ENCODE peak calls at places on chromosomes 1 and 21, in ten cellular contexts. One of them, this sample, is unnamed.

GRCh38 chr1:4025752-4026151 is 125.7 kb upstream of the C1orf174 start:
- DNase-seq in foreskin keratinocyte: no peak
- DNase-seq in CD8-positive, alpha-beta T cell: no peak
- DNase-seq in neural progenitor cell: no peak
- DNase-seq in astrocyte of the spinal cord: no peak
- DNase-seq in fibroblast of lung: no peak
- DNase-seq in thoracic aorta: no peak
- DNase-seq in LNCaP clone FGC: no peak
- DNase-seq in PC-3: no peak
- DNase-seq in uterus: no peak
- DNase-seq in this sample: no peak

GRCh38 chr1:98794196-98794886 is 132.8 kb downstream of the SNX7 start:
- DNase-seq in foreskin keratinocyte: peak
- DNase-seq in CD8-positive, alpha-beta T cell: peak
- DNase-seq in neural progenitor cell: peak
- DNase-seq in astrocyte of the spinal cord: peak
- DNase-seq in fibroblast of lung: peak
- DNase-seq in thoracic aorta: no peak
- DNase-seq in LNCaP clone FGC: peak
- DNase-seq in PC-3: peak
- DNase-seq in uterus: peak
- DNase-seq in this sample: no peak

GRCh38 chr1:226751687-226752086 is 12.6 kb upstream of the ITPKB start:
- DNase-seq in foreskin keratinocyte: no peak
- DNase-seq in CD8-positive, alpha-beta T cell: no peak
- DNase-seq in neural progenitor cell: no peak
- DNase-seq in astrocyte of the spinal cord: no peak
- DNase-seq in fibroblast of lung: no peak
- DNase-seq in thoracic aorta: no peak
- DNase-seq in LNCaP clone FGC: no peak
- DNase-seq in PC-3: no peak
- DNase-seq in uterus: no peak
- DNase-seq in this sample: no peak

GRCh38 chr21:42193131-42193671 is 25.7 kb upstream of the ABCG1 start:
- DNase-seq in foreskin keratinocyte: no peak
- DNase-seq in CD8-positive, alpha-beta T cell: peak
- DNase-seq in neural progenitor cell: no peak
- DNase-seq in astrocyte of the spinal cord: peak
- DNase-seq in fibroblast of lung: no peak
- DNase-seq in thoracic aorta: no peak
- DNase-seq in LNCaP clone FGC: no peak
- DNase-seq in PC-3: peak
- DNase-seq in uterus: no peak
- DNase-seq in this sample: no peak

GRCh38 chr21:43866233-43866632 is 1.2 kb downstream of the AGPAT3 start:
- DNase-seq in foreskin keratinocyte: no peak
- DNase-seq in CD8-positive, alpha-beta T cell: peak
- DNase-seq in neural progenitor cell: peak
- DNase-seq in astrocyte of the spinal cord: peak
- DNase-seq in fibroblast of lung: peak
- DNase-seq in thoracic aorta: no peak
- DNase-seq in LNCaP clone FGC: no peak
- DNase-seq in PC-3: peak
- DNase-seq in uterus: peak
- DNase-seq in this sample: no peak

GRCh38 chr21:33686386-33686785 is 44.1 kb downstream of the ITSN1 start:
- DNase-seq in foreskin keratinocyte: no peak
- DNase-seq in CD8-positive, alpha-beta T cell: no peak
- DNase-seq in neural progenitor cell: no peak
- DNase-seq in astrocyte of the spinal cord: no peak
- DNase-seq in fibroblast of lung: no peak
- DNase-seq in thoracic aorta: no peak
- DNase-seq in LNCaP clone FGC: no peak
- DNase-seq in PC-3: no peak
- DNase-seq in uterus: no peak
- DNase-seq in this sample: no peak

GRCh38 chr1:171277534-171277933 is 29.2 kb downstream of the FMO1 start:
- DNase-seq in foreskin keratinocyte: no peak
- DNase-seq in CD8-positive, alpha-beta T cell: no peak
- DNase-seq in neural progenitor cell: no peak
- DNase-seq in astrocyte of the spinal cord: no peak
- DNase-seq in fibroblast of lung: no peak
- DNase-seq in thoracic aorta: no peak
- DNase-seq in LNCaP clone FGC: no peak
- DNase-seq in PC-3: no peak
- DNase-seq in uterus: no peak
- DNase-seq in this sample: no peak

GRCh38 chr1:15950302-15950701 is 25.6 kb downstream of the ZBTB17 start:
- DNase-seq in foreskin keratinocyte: no peak
- DNase-seq in CD8-positive, alpha-beta T cell: no peak
- DNase-seq in neural progenitor cell: no peak
- DNase-seq in astrocyte of the spinal cord: no peak
- DNase-seq in fibroblast of lung: no peak
- DNase-seq in thoracic aorta: no peak
- DNase-seq in LNCaP clone FGC: no peak
- DNase-seq in PC-3: no peak
- DNase-seq in uterus: no peak
- DNase-seq in this sample: no peak

GRCh38 chr1:116988248-116988647 is 13.3 kb upstream of the CD101 start:
- DNase-seq in foreskin keratinocyte: no peak
- DNase-seq in CD8-positive, alpha-beta T cell: no peak
- DNase-seq in neural progenitor cell: no peak
- DNase-seq in astrocyte of the spinal cord: peak
- DNase-seq in fibroblast of lung: peak
- DNase-seq in thoracic aorta: no peak
- DNase-seq in LNCaP clone FGC: no peak
- DNase-seq in PC-3: no peak
- DNase-seq in uterus: no peak
- DNase-seq in this sample: no peak

GRCh38 chr1:14945132-14946010 is 208.2 kb upstream of the TMEM51 start:
- DNase-seq in foreskin keratinocyte: peak
- DNase-seq in CD8-positive, alpha-beta T cell: no peak
- DNase-seq in neural progenitor cell: peak
- DNase-seq in astrocyte of the spinal cord: peak
- DNase-seq in fibroblast of lung: peak
- DNase-seq in thoracic aorta: peak
- DNase-seq in LNCaP clone FGC: no peak
- DNase-seq in PC-3: peak
- DNase-seq in uterus: peak
- DNase-seq in this sample: peak

GRCh38 chr21:35113064-35113463 is 64.0 kb upstream of the RUNX1 start:
- DNase-seq in foreskin keratinocyte: no peak
- DNase-seq in CD8-positive, alpha-beta T cell: no peak
- DNase-seq in neural progenitor cell: no peak
- DNase-seq in astrocyte of the spinal cord: no peak
- DNase-seq in fibroblast of lung: no peak
- DNase-seq in thoracic aorta: no peak
- DNase-seq in LNCaP clone FGC: no peak
- DNase-seq in PC-3: peak
- DNase-seq in uterus: no peak
- DNase-seq in this sample: no peak

GRCh38 chr1:183191833-183192232 is 5.8 kb downstream of the LAMC2 start:
- DNase-seq in foreskin keratinocyte: no peak
- DNase-seq in CD8-positive, alpha-beta T cell: no peak
- DNase-seq in neural progenitor cell: no peak
- DNase-seq in astrocyte of the spinal cord: peak
- DNase-seq in fibroblast of lung: peak
- DNase-seq in thoracic aorta: no peak
- DNase-seq in LNCaP clone FGC: no peak
- DNase-seq in PC-3: peak
- DNase-seq in uterus: no peak
- DNase-seq in this sample: no peak

GRCh38 chr1:16038620-16038912 is 5.0 kb upstream of the CLCNKB start:
- DNase-seq in foreskin keratinocyte: no peak
- DNase-seq in CD8-positive, alpha-beta T cell: no peak
- DNase-seq in neural progenitor cell: no peak
- DNase-seq in astrocyte of the spinal cord: no peak
- DNase-seq in fibroblast of lung: no peak
- DNase-seq in thoracic aorta: no peak
- DNase-seq in LNCaP clone FGC: no peak
- DNase-seq in PC-3: peak
- DNase-seq in uterus: no peak
- DNase-seq in this sample: no peak

GRCh38 chr1:24745711-24746582 is 700 bp downstream of the CLIC4 start:
- DNase-seq in foreskin keratinocyte: peak
- DNase-seq in CD8-positive, alpha-beta T cell: no peak
- DNase-seq in neural progenitor cell: peak
- DNase-seq in astrocyte of the spinal cord: peak
- DNase-seq in fibroblast of lung: peak
- DNase-seq in thoracic aorta: peak
- DNase-seq in LNCaP clone FGC: no peak
- DNase-seq in PC-3: peak
- DNase-seq in uterus: peak
- DNase-seq in this sample: peak

GRCh38 chr1:3883194-3883920 is 16.7 kb downstream of the C1orf174 start:
- DNase-seq in foreskin keratinocyte: no peak
- DNase-seq in CD8-positive, alpha-beta T cell: peak
- DNase-seq in neural progenitor cell: no peak
- DNase-seq in astrocyte of the spinal cord: no peak
- DNase-seq in fibroblast of lung: no peak
- DNase-seq in thoracic aorta: no peak
- DNase-seq in LNCaP clone FGC: no peak
- DNase-seq in PC-3: no peak
- DNase-seq in uterus: no peak
- DNase-seq in this sample: no peak

GRCh38 chr1:246262281-246262680 is 244.8 kb downstream of the SMYD3 start:
- DNase-seq in foreskin keratinocyte: peak
- DNase-seq in CD8-positive, alpha-beta T cell: no peak
- DNase-seq in neural progenitor cell: no peak
- DNase-seq in astrocyte of the spinal cord: no peak
- DNase-seq in fibroblast of lung: no peak
- DNase-seq in thoracic aorta: no peak
- DNase-seq in LNCaP clone FGC: peak
- DNase-seq in PC-3: peak
- DNase-seq in uterus: no peak
- DNase-seq in this sample: no peak

GRCh38 chr1:246265481-246265880 is 241.6 kb downstream of the SMYD3 start:
- DNase-seq in foreskin keratinocyte: no peak
- DNase-seq in CD8-positive, alpha-beta T cell: no peak
- DNase-seq in neural progenitor cell: no peak
- DNase-seq in astrocyte of the spinal cord: no peak
- DNase-seq in fibroblast of lung: no peak
- DNase-seq in thoracic aorta: no peak
- DNase-seq in LNCaP clone FGC: no peak
- DNase-seq in PC-3: no peak
- DNase-seq in uterus: no peak
- DNase-seq in this sample: no peak

GRCh38 chr1:246267426-246267825 is 239.7 kb downstream of the SMYD3 start:
- DNase-seq in foreskin keratinocyte: no peak
- DNase-seq in CD8-positive, alpha-beta T cell: no peak
- DNase-seq in neural progenitor cell: no peak
- DNase-seq in astrocyte of the spinal cord: no peak
- DNase-seq in fibroblast of lung: no peak
- DNase-seq in thoracic aorta: no peak
- DNase-seq in LNCaP clone FGC: no peak
- DNase-seq in PC-3: no peak
- DNase-seq in uterus: no peak
- DNase-seq in this sample: no peak

GRCh38 chr1:246258250-246258649 is 248.8 kb downstream of the SMYD3 start:
- DNase-seq in foreskin keratinocyte: no peak
- DNase-seq in CD8-positive, alpha-beta T cell: no peak
- DNase-seq in neural progenitor cell: no peak
- DNase-seq in astrocyte of the spinal cord: no peak
- DNase-seq in fibroblast of lung: no peak
- DNase-seq in thoracic aorta: no peak
- DNase-seq in LNCaP clone FGC: no peak
- DNase-seq in PC-3: no peak
- DNase-seq in uterus: no peak
- DNase-seq in this sample: no peak

GRCh38 chr1:246261641-246262040 is 245.4 kb downstream of the SMYD3 start:
- DNase-seq in foreskin keratinocyte: no peak
- DNase-seq in CD8-positive, alpha-beta T cell: no peak
- DNase-seq in neural progenitor cell: no peak
- DNase-seq in astrocyte of the spinal cord: no peak
- DNase-seq in fibroblast of lung: peak
- DNase-seq in thoracic aorta: no peak
- DNase-seq in LNCaP clone FGC: no peak
- DNase-seq in PC-3: peak
- DNase-seq in uterus: no peak
- DNase-seq in this sample: no peak
- TF ChIP-seq CTCF in foreskin keratinocyte: peak
- TF ChIP-seq CTCF in CD8-positive, alpha-beta T cell: no peak
- TF ChIP-seq CTCF in neural progenitor cell: peak
- TF ChIP-seq CTCF in astrocyte of the spinal cord: peak
- TF ChIP-seq CTCF in fibroblast of lung: peak
- TF ChIP-seq CTCF in thoracic aorta: no peak
- TF ChIP-seq CTCF in LNCaP clone FGC: peak
- TF ChIP-seq CTCF in PC-3: peak
- TF ChIP-seq CTCF in uterus: no peak
- TF ChIP-seq CTCF in this sample: no peak

GRCh38 chr1:112058815-112059450 is 69.5 kb upstream of the KCND3 start:
- DNase-seq in foreskin keratinocyte: peak
- DNase-seq in CD8-positive, alpha-beta T cell: no peak
- DNase-seq in neural progenitor cell: peak
- DNase-seq in astrocyte of the spinal cord: no peak
- DNase-seq in fibroblast of lung: no peak
- DNase-seq in thoracic aorta: no peak
- DNase-seq in LNCaP clone FGC: no peak
- DNase-seq in PC-3: no peak
- DNase-seq in uterus: no peak
- DNase-seq in this sample: no peak
- TF ChIP-seq CTCF in foreskin keratinocyte: peak
- TF ChIP-seq CTCF in CD8-positive, alpha-beta T cell: no peak
- TF ChIP-seq CTCF in neural progenitor cell: peak
- TF ChIP-seq CTCF in astrocyte of the spinal cord: no peak
- TF ChIP-seq CTCF in fibroblast of lung: no peak
- TF ChIP-seq CTCF in thoracic aorta: no peak
- TF ChIP-seq CTCF in LNCaP clone FGC: peak
- TF ChIP-seq CTCF in PC-3: peak
- TF ChIP-seq CTCF in uterus: no peak
- TF ChIP-seq CTCF in this sample: no peak

GRCh38 chr1:228734881-228735801 is at the start of gene RHOU:
- DNase-seq in foreskin keratinocyte: no peak
- DNase-seq in CD8-positive, alpha-beta T cell: peak
- DNase-seq in neural progenitor cell: peak
- DNase-seq in astrocyte of the spinal cord: peak
- DNase-seq in fibroblast of lung: peak
- DNase-seq in thoracic aorta: no peak
- DNase-seq in LNCaP clone FGC: no peak
- DNase-seq in PC-3: peak
- DNase-seq in uterus: peak
- DNase-seq in this sample: peak
- TF ChIP-seq CTCF in foreskin keratinocyte: peak
- TF ChIP-seq CTCF in CD8-positive, alpha-beta T cell: peak
- TF ChIP-seq CTCF in neural progenitor cell: peak
- TF ChIP-seq CTCF in astrocyte of the spinal cord: no peak
- TF ChIP-seq CTCF in fibroblast of lung: peak
- TF ChIP-seq CTCF in thoracic aorta: peak
- TF ChIP-seq CTCF in LNCaP clone FGC: peak
- TF ChIP-seq CTCF in PC-3: peak
- TF ChIP-seq CTCF in uterus: peak
- TF ChIP-seq CTCF in this sample: peak

DNA sequence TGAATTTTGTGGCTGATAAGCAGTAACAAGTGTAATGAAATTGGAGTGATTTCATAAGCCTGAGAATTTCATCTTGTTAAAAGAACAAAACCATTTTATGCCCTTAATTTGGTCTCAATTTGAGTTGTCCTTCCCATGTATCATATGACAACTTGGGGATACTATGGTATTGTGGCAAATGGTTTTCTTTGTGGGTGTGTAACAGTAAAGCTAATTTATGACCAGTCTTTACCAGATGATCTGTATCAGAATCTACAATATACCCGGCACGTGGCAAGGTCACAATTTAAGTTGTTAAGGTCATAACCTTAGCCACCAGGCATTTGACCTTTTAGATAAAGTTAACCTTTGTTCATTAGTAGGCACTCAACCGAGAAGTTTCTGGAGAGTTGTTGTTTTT is 9.1 kb downstream of the NFIA start:
- DNase-seq in foreskin keratinocyte: no peak
- DNase-seq in CD8-positive, alpha-beta T cell: no peak
- DNase-seq in neural progenitor cell: peak
- DNase-seq in astrocyte of the spinal cord: no peak
- DNase-seq in fibroblast of lung: no peak
- DNase-seq in thoracic aorta: no peak
- DNase-seq in LNCaP clone FGC: no peak
- DNase-seq in PC-3: no peak
- DNase-seq in uterus: no peak
- DNase-seq in this sample: no peak
- TF ChIP-seq CTCF in foreskin keratinocyte: no peak
- TF ChIP-seq CTCF in CD8-positive, alpha-beta T cell: no peak
- TF ChIP-seq CTCF in neural progenitor cell: no peak
- TF ChIP-seq CTCF in astrocyte of the spinal cord: no peak
- TF ChIP-seq CTCF in fibroblast of lung: no peak
- TF ChIP-seq CTCF in thoracic aorta: no peak
- TF ChIP-seq CTCF in LNCaP clone FGC: no peak
- TF ChIP-seq CTCF in PC-3: no peak
- TF ChIP-seq CTCF in uterus: no peak
- TF ChIP-seq CTCF in this sample: no peak

This sample was measured in coronary artery.